ENCODE peak calls at places on chromosome 1, in six cellular contexts. G, V, Z, W, Q and U are unnamed samples.

GRCh38 chr1:65264197-65264929 is 45.0 kb upstream of the DNAJC6 start:
- DNase-seq in G (peak; percentile 63), V (no peak), Z (peak; percentile 35), W (peak; percentile 75), Q (no peak), U (no peak)

GRCh38 chr1:61081637-61082335 is 575 bp upstream of the NFIA start:
- DNase-seq in G (peak; percentile 42), V (peak; percentile 85), Z (peak; percentile 49), W (peak; percentile 55), Q (no peak), U (no peak)

GRCh38 chr1:234111458-234112142 is 207.1 kb downstream of the SLC35F3 start:
- DNase-seq in G (peak; percentile 40), V (peak; percentile 74), Z (no peak), W (peak; percentile 49), Q (no peak), U (no peak)

GRCh38 chr1:228006793-228007053 is at the start of gene WNT3A:
- DNase-seq in G (no peak), V (no peak), Z (no peak), W (no peak), Q (no peak), U (no peak)

GRCh38 chr1:6832789-6833188 is 47.5 kb downstream of the CAMTA1 start:
- DNase-seq in G (no peak), V (no peak), Z (no peak), W (no peak), Q (no peak), U (no peak)

GRCh38 chr1:24536391-24536840 is 19.5 kb upstream of the NCMAP start:
- DNase-seq in G (peak; percentile 63), V (no peak), Z (no peak), W (no peak), Q (no peak), U (peak; percentile 35)

GRCh38 chr1:210384625-210385024 is 55.9 kb downstream of the HHAT start:
- DNase-seq in G (peak; percentile 79), V (no peak), Z (no peak), W (no peak), Q (no peak), U (no peak)

GRCh38 chr1:41902125-41902524 is 16.6 kb downstream of the HIVEP3 start:
- DNase-seq in G (peak; percentile 95), V (no peak), Z (peak; percentile 79), W (no peak), Q (no peak), U (peak; percentile 39)

GRCh38 chr1:175341631-175342429 is 149.3 kb upstream of the KIAA0040 start:
- DNase-seq in G (no peak), V (no peak), Z (no peak), W (no peak), Q (no peak), U (no peak)

GRCh38 chr1:56526571-56527174 is 52.7 kb downstream of the PLPP3 start:
- DNase-seq in G (peak; percentile 38), V (no peak), Z (no peak), W (peak; percentile 7), Q (no peak), U (no peak)

GRCh38 chr1:17163371-17163770 is 41.6 kb upstream of the PADI1 start:
- DNase-seq in G (no peak), V (no peak), Z (no peak), W (no peak), Q (no peak), U (no peak)

GRCh38 chr1:228554107-228554506 is 66.9 kb downstream of the RNF187 start:
- DNase-seq in G (no peak), V (no peak), Z (no peak), W (no peak), Q (no peak), U (no peak)

GRCh38 chr1:9653783-9654517 is 2.4 kb downstream of the PIK3CD start:
- DNase-seq in G (no peak), V (no peak), Z (no peak), W (no peak), Q (no peak), U (no peak)

GRCh38 chr1:17648457-17649145 is 106.5 kb upstream of the ACTL8 start:
- DNase-seq in G (peak; percentile 59), V (no peak), Z (no peak), W (no peak), Q (no peak), U (peak; percentile 47)

GRCh38 chr1:56710646-56711045 is 65.5 kb downstream of the PRKAA2 start:
- DNase-seq in G (peak; percentile 90), V (no peak), Z (peak; percentile 85), W (no peak), Q (peak; percentile 43), U (peak; percentile 60)

GRCh38 chr1:240149488-240150094 is 57.9 kb downstream of the FMN2 start:
- DNase-seq in G (peak; percentile 32), V (no peak), Z (peak; percentile 71), W (no peak), Q (no peak), U (peak; percentile 27)

GRCh38 chr1:207364622-207365021 is 43.1 kb downstream of the CD55 start:
- DNase-seq in G (no peak), V (no peak), Z (no peak), W (no peak), Q (no peak), U (peak; percentile 2)

GRCh38 chr1:70836456-70836855 is 211.2 kb downstream of the PTGER3 start:
- DNase-seq in G (no peak), V (no peak), Z (no peak), W (no peak), Q (no peak), U (no peak)

GRCh38 chr1:17831619-17832018 is 76.5 kb downstream of the ACTL8 start:
- DNase-seq in G (peak; percentile 50), V (no peak), Z (peak; percentile 69), W (no peak), Q (no peak), U (peak; percentile 45)

GRCh38 chr1:1202831-1203560 is 3.4 kb downstream of the TNFRSF18 start:
- DNase-seq in G (no peak), V (peak; percentile 65), Z (no peak), W (peak; percentile 12), Q (no peak), U (no peak)

GRCh38 chr1:180952657-180953013 is 39.9 kb downstream of the KIAA1614 start:
- DNase-seq in G (no peak), V (no peak), Z (no peak), W (no peak), Q (no peak), U (no peak)

GRCh38 chr1:50251592-50252165 is 143.0 kb downstream of the ELAVL4 start:
- DNase-seq in G (no peak), V (no peak), Z (no peak), W (peak; percentile 40), Q (no peak), U (no peak)

DNA sequence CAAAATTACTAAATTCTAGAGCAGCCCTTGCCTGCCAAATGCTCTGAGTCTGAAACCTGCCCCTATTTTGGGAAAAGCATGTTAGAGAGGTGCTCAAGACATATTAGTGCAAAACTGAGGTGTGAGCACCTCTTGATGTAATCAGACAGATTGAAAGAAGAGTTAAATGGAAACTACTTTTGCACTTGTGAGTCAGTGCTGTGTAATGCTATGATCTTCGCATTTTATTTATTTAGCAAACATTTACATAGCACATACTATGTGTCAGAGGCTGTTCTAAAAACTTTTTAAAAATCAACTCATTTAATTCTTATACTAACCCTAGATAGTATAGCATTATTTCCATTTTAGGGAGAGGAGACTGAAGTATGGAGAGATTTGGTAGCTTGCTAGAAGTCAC is 138.1 kb downstream of the ELAVL4 start:
- DNase-seq in G (no peak), V (no peak), Z (no peak), W (no peak), Q (no peak), U (no peak)
- TF ChIP-seq CTCF in G (no peak), V (no peak), Z (no peak), W (no peak), Q (no peak), U (no peak)

DNA sequence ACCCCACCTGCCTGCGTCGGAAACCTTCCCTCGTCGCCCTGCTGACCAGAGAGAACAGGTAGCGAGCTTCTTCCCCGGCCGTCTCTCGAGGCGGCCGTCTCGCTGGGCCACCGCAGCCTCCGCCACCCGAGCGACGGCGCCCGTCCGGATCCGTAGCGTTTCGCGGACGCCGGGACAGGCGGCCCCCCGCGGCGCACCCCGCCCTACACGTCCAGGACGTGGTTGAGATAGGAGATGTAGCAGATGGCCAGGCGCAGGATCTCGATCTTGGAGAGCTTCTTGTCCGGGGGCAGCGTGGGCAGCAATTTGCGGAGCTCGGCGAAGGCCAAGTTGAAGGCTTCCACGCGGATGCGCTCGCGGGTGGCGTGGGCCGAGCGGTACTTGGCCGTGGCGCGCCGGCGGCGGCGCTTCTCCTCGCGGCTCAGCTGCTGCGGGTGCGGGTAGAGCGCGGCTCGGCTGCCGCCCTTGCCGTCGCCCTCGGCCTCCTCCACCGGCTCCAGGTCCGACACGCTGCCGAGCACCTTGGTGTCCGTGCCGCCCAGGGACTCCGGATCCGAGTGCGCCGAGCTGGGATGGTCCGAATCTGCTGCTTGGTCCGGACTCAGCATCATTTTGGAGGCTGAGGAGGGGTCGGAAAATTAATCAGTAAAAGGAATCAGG is 3.0 kb downstream of the NHLH2 start:
- DNase-seq in G (no peak), V (peak; percentile 74), Z (no peak), W (no peak), Q (no peak), U (no peak)
- H3K4me3 ChIP-seq in G (no peak overlapping the region), V (no peak overlapping the region), Z (no peak overlapping the region), W (no peak overlapping the region), Q (no peak overlapping the region), U (no peak overlapping the region)

DNA sequence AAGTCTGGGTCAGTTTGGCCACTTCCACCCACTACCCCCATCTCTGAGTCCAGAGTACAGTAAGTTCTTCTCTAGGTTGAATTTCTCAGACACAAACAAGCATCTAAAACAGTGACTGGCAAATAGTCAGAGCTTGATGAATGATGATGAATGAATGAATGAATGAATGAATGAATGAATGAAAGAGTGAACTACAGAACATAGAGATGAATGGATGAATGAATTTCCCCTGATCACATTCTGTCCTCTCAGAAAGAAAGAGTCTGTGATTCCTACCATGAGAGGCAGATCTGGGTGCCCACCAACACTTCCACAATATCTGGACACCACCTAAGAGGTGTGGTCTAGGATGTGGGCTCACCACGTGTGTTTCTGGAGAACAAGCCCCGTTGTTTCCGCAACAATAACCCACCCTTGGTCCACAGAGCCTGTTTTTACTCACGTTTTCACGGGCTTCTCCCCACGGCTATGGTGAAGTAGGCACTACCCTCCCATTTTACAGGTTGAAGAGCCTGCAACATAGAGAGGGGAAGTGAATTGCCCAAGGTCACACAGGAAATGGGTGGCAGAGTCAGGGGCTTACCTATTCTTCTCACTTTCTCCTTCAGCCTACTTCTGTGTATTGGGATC is 40.2 kb upstream of the IFFO2 start:
- DNase-seq in G (no peak), V (no peak), Z (no peak), W (no peak), Q (no peak), U (no peak)
- TF ChIP-seq CTCF in G (no peak), V (no peak), Z (no peak), W (no peak), Q (no peak), U (no peak)

GRCh38 chr1:14947421-14947820 is 206.1 kb upstream of the TMEM51 start:
- DNase-seq in G (no peak), V (no peak), Z (no peak), W (no peak), Q (no peak), U (no peak)

GRCh38 chr1:14945132-14946010 is 208.2 kb upstream of the TMEM51 start:
- DNase-seq in G (peak; percentile 93), V (peak; percentile 59), Z (peak; percentile 92), W (no peak), Q (peak; percentile 89), U (peak; percentile 81)

GRCh38 chr1:14944471-14944981 is 209.0 kb upstream of the TMEM51 start:
- DNase-seq in G (no peak), V (peak; percentile 54), Z (no peak), W (no peak), Q (no peak), U (no peak)

GRCh38 chr1:14946567-14947285 is 206.8 kb upstream of the TMEM51 start:
- DNase-seq in G (peak; percentile 86), V (peak; percentile 41), Z (peak; percentile 83), W (no peak), Q (no peak), U (no peak)

GRCh38 chr1:14946011-14946359 is 207.6 kb upstream of the TMEM51 start:
- DNase-seq in G (no peak), V (no peak), Z (no peak), W (no peak), Q (no peak), U (no peak)
- H3K4me3 ChIP-seq in G (peak overlapping the region; percentile 33), V (no peak overlapping the region), Z (peak overlapping the region; percentile 47), W (no peak overlapping the region), Q (peak overlapping the region; percentile 31), U (peak overlapping the region; percentile 23)